ENCODE peak calls at places on chromosomes 3 and 15, in six cellular contexts. R, W, L, Z, V and T are unnamed samples.

GRCh38 chr15:62472616-62473299 is 307.7 kb upstream of the C2CD4B start:
- DNase-seq in V (peak), W (peak), Z (peak), R (no peak), L (no peak), T (no peak)

GRCh38 chr15:56736308-56736707 is 3.0 kb upstream of the ZNF280D start:
- DNase-seq in Z (peak), V (no peak), W (peak), R (no peak), L (no peak), T (peak)

GRCh38 chr3:193574488-193575072 is 18.4 kb upstream of the OPA1 start:
- DNase-seq in V (no peak), R (no peak), Z (peak), L (no peak), W (no peak), T (no peak)

GRCh38 chr3:13012228-13012691 is 61.0 kb downstream of the IQSEC1 start:
- DNase-seq in Z (peak), R (peak), W (no peak), V (peak), L (no peak), T (peak)

GRCh38 chr15:64895285-64896065 is 16.2 kb upstream of the ANKDD1A start:
- DNase-seq in W (peak), Z (peak), L (no peak), V (peak), R (peak), T (peak)

GRCh38 chr3:172522871-172523818 is at the start of gene TNFSF10:
- DNase-seq in Z (peak), V (peak), L (peak), W (no peak), R (peak), T (no peak)

GRCh38 chr15:56968821-56969220 is 50.4 kb downstream of the TCF12 start:
- DNase-seq in R (no peak), V (no peak), L (no peak), Z (no peak), W (no peak), T (no peak)

GRCh38 chr3:150765949-150766720 is 3.2 kb upstream of the SIAH2 start:
- DNase-seq in Z (peak), R (peak), V (no peak), L (no peak), W (peak), T (peak)

GRCh38 chr3:184143327-184143726 is 8.2 kb downstream of the EIF2B5 start:
- DNase-seq in Z (no peak), V (no peak), R (no peak), W (no peak), L (no peak), T (no peak)

GRCh38 chr15:52780172-52780980 is 9.8 kb downstream of the ONECUT1 start:
- DNase-seq in W (peak), R (peak), V (peak), Z (peak), L (peak), T (peak)

GRCh38 chr15:37109952-37110630 is 9.7 kb upstream of the MEIS2 start:
- DNase-seq in R (no peak), V (no peak), L (no peak), W (no peak), Z (no peak), T (peak)

GRCh38 chr3:82676356-82677026 is 915.0 kb upstream of the GBE1 start:
- DNase-seq in V (no peak), L (no peak), W (no peak), Z (no peak), R (no peak), T (no peak)

GRCh38 chr3:126197854-126198584 is 17.6 kb upstream of the ALDH1L1 start:
- DNase-seq in R (peak), Z (peak), V (peak), L (peak), W (peak), T (peak)

GRCh38 chr15:26623071-26623470 is 149.8 kb downstream of the GABRB3 start:
- DNase-seq in R (no peak), Z (no peak), L (no peak), W (no peak), V (no peak), T (no peak)

GRCh38 chr3:24763421-24763820 is 268.8 kb upstream of the THRB start:
- DNase-seq in W (no peak), R (no peak), Z (peak), L (peak), V (no peak), T (peak)

GRCh38 chr3:156151824-156152428 is 31.5 kb downstream of the KCNAB1 start:
- DNase-seq in L (peak), R (peak), Z (peak), W (peak), V (peak), T (peak)

GRCh38 chr15:47027322-47027946 is 689.9 kb upstream of the SEMA6D start:
- DNase-seq in L (peak), W (no peak), V (no peak), Z (no peak), R (no peak), T (no peak)

GRCh38 chr3:54556630-54557029 is 371.2 kb downstream of the LRTM1 start:
- DNase-seq in Z (no peak), W (no peak), V (no peak), L (no peak), R (no peak), T (no peak)

GRCh38 chr3:133991637-133992036 is 38.1 kb downstream of the SLCO2A1 start:
- DNase-seq in V (no peak), L (no peak), R (no peak), Z (peak), W (no peak), T (peak)

GRCh38 chr15:63015618-63016017 is 26.9 kb upstream of the TPM1 start:
- DNase-seq in L (no peak), V (peak), R (no peak), W (peak), Z (peak), T (peak)

GRCh38 chr3:15276028-15276717 is 56.2 kb downstream of the SH3BP5 start:
- DNase-seq in L (no peak), R (no peak), V (no peak), Z (peak), W (no peak), T (no peak)